ENCODE peak calls at places on chromosomes 11 and 22, in five cellular contexts. Z is Caco-2, P is breast epithelium, H is GM23338, T is psoas muscle. O is an unnamed sample.

GRCh38 chr22:25878933-25879332 is 136.9 kb downstream of the MYO18B start:
- DNase-seq in Z (no peak), P (no peak), H (no peak), T (no peak), O (no peak)

GRCh38 chr11:34274712-34275398 is 83.0 kb downstream of the ABTB2 start:
- DNase-seq in Z (peak; percentile 69), P (peak; percentile 97), H (no peak), T (peak; percentile 91), O (peak; percentile 81)

GRCh38 chr11:78295347-78295746 is 106.6 kb downstream of the USP35 start:
- DNase-seq in Z (no peak), P (no peak), H (no peak), T (no peak), O (no peak)

GRCh38 chr11:115611343-115611742 is 107.1 kb upstream of the CADM1 start:
- DNase-seq in Z (no peak), P (no peak), H (peak; percentile 14), T (no peak), O (no peak)

GRCh38 chr11:86021390-86021789 is 47.5 kb downstream of the PICALM start:
- DNase-seq in Z (no peak), P (no peak), H (no peak), T (no peak), O (no peak)

GRCh38 chr22:39833610-39834009 is 60.0 kb downstream of the ENTHD1 start:
- DNase-seq in Z (no peak), P (no peak), H (no peak), T (no peak), O (no peak)

GRCh38 chr11:116960916-116961315 is 123.5 kb upstream of the APOA1 start:
- DNase-seq in Z (no peak), P (no peak), H (peak; percentile 6), T (no peak), O (no peak)

GRCh38 chr11:112780351-112781043 is 180.7 kb upstream of the NCAM1 start:
- DNase-seq in Z (peak; percentile 37), P (no peak), H (no peak), T (peak; percentile 61), O (no peak)

GRCh38 chr22:19122752-19123492 is 710 bp upstream of the DGCR2 start:
- DNase-seq in Z (peak; percentile 45), P (no peak), H (peak; percentile 67), T (no peak), O (peak; percentile 34)

GRCh38 chr11:36730761-36731160 is 132.7 kb upstream of the RAG2 start:
- DNase-seq in Z (no peak), P (no peak), H (no peak), T (no peak), O (no peak)

GRCh38 chr11:60932605-60933346 is 8.5 kb downstream of the TMEM132A start:
- DNase-seq in Z (peak; percentile 62), P (no peak), H (no peak), T (peak; percentile 7), O (no peak)

GRCh38 chr11:116829525-116830183 is at the start of gene APOC3:
- DNase-seq in Z (peak; percentile 93), P (no peak), H (no peak), T (no peak), O (peak; percentile 72)

GRCh38 chr11:129853508-129854228 is 38.0 kb downstream of the TMEM45B start:
- DNase-seq in Z (peak; percentile 34), P (peak; percentile 93), H (peak; percentile 23), T (no peak), O (peak; percentile 71)

GRCh38 chr22:44735518-44736428 is 16.6 kb upstream of the ARHGAP8 start:
- DNase-seq in Z (peak; percentile 92), P (peak; percentile 79), H (peak; percentile 92), T (peak; percentile 85), O (peak; percentile 56)

GRCh38 chr11:75562048-75562835 is at the start of gene SERPINH1:
- DNase-seq in Z (peak; percentile 92), P (peak; percentile 86), H (peak; percentile 94), T (peak; percentile 93), O (peak; percentile 90)

GRCh38 chr22:49770454-49771265 is 57.0 kb downstream of the BRD1 start:
- DNase-seq in Z (no peak), P (no peak), H (no peak), T (peak; percentile 49), O (no peak)

GRCh38 chr22:39518996-39519680 is 1.2 kb upstream of the ATF4 start:
- DNase-seq in Z (no peak), P (no peak), H (no peak), T (no peak), O (peak; percentile 40)

GRCh38 chr11:12696911-12697581 is 22.8 kb downstream of the TEAD1 start:
- DNase-seq in Z (no peak), P (no peak), H (no peak), T (no peak), O (no peak)

GRCh38 chr11:76201056-76201455 is 5.2 kb downstream of the WNT11 start:
- DNase-seq in Z (no peak), P (no peak), H (no peak), T (no peak), O (no peak)

GRCh38 chr11:85431319-85431718 is 195.8 kb downstream of the DLG2 start:
- DNase-seq in Z (no peak), P (no peak), H (no peak), T (peak; percentile 31), O (no peak)

GRCh38 chr11:112348480-112349029 is 87.9 kb upstream of the PLET1 start:
- DNase-seq in Z (no peak), P (no peak), H (no peak), T (no peak), O (no peak)

GRCh38 chr11:103297900-103298299 is 188.7 kb downstream of the DYNC2H1 start:
- DNase-seq in Z (no peak), P (no peak), H (no peak), T (no peak), O (no peak)

GRCh38 chr11:17972987-17973386 is 39.9 kb downstream of the SERGEF start:
- DNase-seq in Z (peak; percentile 65), P (no peak), H (peak; percentile 92), T (peak; percentile 64), O (no peak)

GRCh38 chr11:33040862-33041453 is 1.6 kb downstream of the TCP11L1 start:
- DNase-seq in Z (no peak), P (no peak), H (no peak), T (no peak), O (no peak)

GRCh38 chr11:75563501-75563977 is 1.5 kb downstream of the SERPINH1 start:
- DNase-seq in Z (no peak), P (no peak), H (no peak), T (no peak), O (no peak)

GRCh38 chr11:15663778-15664218 is 549.1 kb downstream of the INSC start:
- DNase-seq in Z (no peak), P (no peak), H (peak; percentile 62), T (peak; percentile 68), O (no peak)

GRCh38 chr11:27429740-27430451 is 42.7 kb downstream of the LGR4 start:
- DNase-seq in Z (no peak), P (no peak), H (peak; percentile 20), T (no peak), O (no peak)

GRCh38 chr11:94747136-94748110 is 20.7 kb upstream of the AMOTL1 start:
- DNase-seq in Z (peak; percentile 61), P (no peak), H (no peak), T (no peak), O (no peak)

GRCh38 chr11:9774591-9775392 is 110.9 kb downstream of the SWAP70 start:
- DNase-seq in Z (no peak), P (no peak), H (no peak), T (no peak), O (no peak)

GRCh38 chr11:94597896-94598295 is 30.7 kb downstream of the PIWIL4 start:
- DNase-seq in Z (peak; percentile 57), P (no peak), H (peak; percentile 16), T (no peak), O (peak; percentile 50)

GRCh38 chr11:108587109-108587508 is 6.5 kb downstream of the EXPH5 start:
- DNase-seq in Z (no peak), P (no peak), H (no peak), T (no peak), O (no peak)
- H3K4me3 ChIP-seq in Z (no peak overlapping the region), P (no peak overlapping the region), H (no peak overlapping the region), T (no peak overlapping the region), O (no peak overlapping the region)

GRCh38 chr11:2388431-2389024 is 11.4 kb downstream of the CD81 start:
- DNase-seq in Z (no peak), P (no peak), H (no peak), T (no peak), O (no peak)
- H3K4me1 ChIP-seq in Z (peaks cover 10% of the 10 kb centered on the region), P (peaks cover 39% of the 10 kb centered on the region), H (no peaks in the 10 kb centered on the region), T (peaks cover 46% of the 10 kb centered on the region), O (peaks cover 6% of the 10 kb centered on the region)

GRCh38 chr11:2702771-2703486 is 3.1 kb upstream of the KCNQ1OT1 start:
- DNase-seq in Z (no peak), P (no peak), H (no peak), T (peak; percentile 73), O (no peak)

GRCh38 chr11:2699531-2700414 is at the start of gene KCNQ1OT1:
- DNase-seq in Z (peak; percentile 97), P (peak; percentile 91), H (peak; percentile 83), T (peak; percentile 94), O (peak; percentile 92)

GRCh38 chr11:2700415-2701211 is 819 bp upstream of the KCNQ1OT1 start:
- DNase-seq in Z (peak; percentile 85), P (peak; percentile 76), H (peak; percentile 74), T (peak; percentile 86), O (peak; percentile 55)

GRCh38 chr11:2701898-2702434 is 2.2 kb upstream of the KCNQ1OT1 start:
- DNase-seq in Z (no peak), P (peak; percentile 20), H (no peak), T (no peak), O (no peak)

DNA sequence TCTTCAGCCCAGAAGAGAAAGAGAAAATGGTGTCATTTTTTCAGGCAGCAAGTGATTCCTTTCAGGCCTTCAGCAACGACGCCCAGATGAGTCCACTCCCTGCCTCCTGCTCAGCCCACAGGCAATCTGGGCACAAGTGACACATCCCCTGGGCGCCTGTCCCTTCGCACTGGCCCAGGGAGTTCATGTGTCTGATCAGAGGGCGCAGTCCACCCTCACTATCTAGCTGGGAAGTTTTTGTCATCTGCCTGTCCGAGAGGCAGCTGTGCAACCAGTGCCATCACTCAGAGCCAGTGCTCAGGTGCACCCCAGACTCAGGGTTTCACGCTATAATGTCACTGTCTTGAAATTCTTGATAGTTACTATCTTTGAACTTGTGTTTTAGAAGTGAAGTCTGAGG is 1.4 kb upstream of the KCNQ1OT1 start:
- DNase-seq in Z (no peak), P (no peak), H (no peak), T (peak; percentile 66), O (peak; percentile 52)
- H3K4me3 ChIP-seq in Z (peak overlapping the region; percentile 91), P (no peak overlapping the region), H (no peak overlapping the region), T (no peak overlapping the region), O (no peak overlapping the region)

DNA sequence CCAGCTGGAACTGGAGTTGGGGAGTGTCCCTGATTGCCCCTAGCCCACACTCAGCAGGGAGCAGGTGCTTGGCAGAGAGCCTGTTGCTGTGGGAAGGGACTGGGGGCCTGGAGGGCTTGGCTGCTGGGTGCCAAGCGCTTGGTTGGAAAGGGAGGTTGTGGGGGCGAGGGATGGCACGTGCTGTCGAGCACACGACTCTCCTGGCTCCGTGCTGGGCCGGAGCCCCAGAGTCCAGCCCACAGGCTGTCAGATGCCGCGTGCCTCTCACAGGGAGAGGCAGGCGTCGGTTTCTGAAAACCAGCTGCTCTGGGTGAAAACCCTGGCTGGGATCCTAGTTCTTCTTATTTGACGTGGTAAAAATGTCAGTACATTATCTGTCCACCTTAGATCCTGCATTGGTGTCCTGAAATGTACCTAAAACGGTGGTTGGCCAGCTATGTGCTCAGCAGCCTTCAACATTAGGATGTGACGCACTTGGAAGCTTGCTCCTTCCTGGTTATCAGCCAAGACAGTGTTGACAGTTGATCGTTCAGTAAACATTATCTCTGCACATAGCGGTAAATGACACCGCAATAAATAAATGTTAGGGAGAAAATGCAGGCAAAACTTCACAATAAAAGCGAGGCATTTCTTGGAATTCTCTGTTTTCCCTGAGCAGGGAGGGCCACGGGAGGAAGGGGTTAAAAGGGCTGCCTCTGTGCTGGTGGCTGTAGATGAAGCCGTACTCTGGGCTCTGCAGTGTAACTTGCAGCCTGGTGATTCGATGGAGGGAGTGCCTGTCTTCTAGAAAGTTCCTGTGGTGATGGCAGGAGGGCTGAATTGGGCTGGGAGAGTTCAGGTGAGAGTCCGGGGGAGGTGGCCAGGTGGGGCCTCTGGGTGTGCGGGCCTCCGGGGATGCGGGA is 29.2 kb downstream of the GRAMD4 start:
- DNase-seq in Z (no peak), P (no peak), H (no peak), T (no peak), O (peak; percentile 63)
- H3K4me1 ChIP-seq in Z (peaks cover 22% of the 10 kb centered on the region), P (peaks cover 10% of the 10 kb centered on the region), H (no peaks in the 10 kb centered on the region), T (peaks cover 49% of the 10 kb centered on the region), O (peaks cover 24% of the 10 kb centered on the region)

O was measured in small intestine.